ENCODE peak calls at places on chromosomes 5 and 9, in four cellular contexts. One of them, this sample, is unnamed.

GRCh38 chr9:89418112-89418872 is 79.6 kb downstream of the SEMA4D start:
- DNase-seq in kidney: no peak
- DNase-seq in CD8-positive, alpha-beta memory T cell: no peak
- DNase-seq in MM.1S: no peak
- DNase-seq in this sample: no peak

GRCh38 chr9:14271078-14271673 is 42.8 kb downstream of the NFIB start:
- DNase-seq in kidney: peak
- DNase-seq in CD8-positive, alpha-beta memory T cell: no peak
- DNase-seq in MM.1S: no peak
- DNase-seq in this sample: no peak

GRCh38 chr9:116550728-116551436 is 136.2 kb upstream of the TRIM32 start:
- DNase-seq in kidney: no peak
- DNase-seq in CD8-positive, alpha-beta memory T cell: no peak
- DNase-seq in MM.1S: no peak
- DNase-seq in this sample: no peak

GRCh38 chr9:123544007-123544827 is 188.2 kb downstream of the CRB2 start:
- DNase-seq in kidney: no peak
- DNase-seq in CD8-positive, alpha-beta memory T cell: no peak
- DNase-seq in MM.1S: peak
- DNase-seq in this sample: no peak

GRCh38 chr5:149490599-149491187 is 60.5 kb downstream of the CSNK1A1 start:
- DNase-seq in kidney: no peak
- DNase-seq in CD8-positive, alpha-beta memory T cell: no peak
- DNase-seq in MM.1S: no peak
- DNase-seq in this sample: no peak

GRCh38 chr5:151632524-151632923 is 41.4 kb upstream of the FAT2 start:
- DNase-seq in kidney: no peak
- DNase-seq in CD8-positive, alpha-beta memory T cell: no peak
- DNase-seq in MM.1S: no peak
- DNase-seq in this sample: no peak

GRCh38 chr9:133161542-133161950 is 2.2 kb downstream of the GBGT1 start:
- DNase-seq in kidney: no peak
- DNase-seq in CD8-positive, alpha-beta memory T cell: no peak
- DNase-seq in MM.1S: no peak
- DNase-seq in this sample: no peak

GRCh38 chr9:83649080-83649479 is 26.1 kb downstream of the IDNK start:
- DNase-seq in kidney: no peak
- DNase-seq in CD8-positive, alpha-beta memory T cell: peak
- DNase-seq in MM.1S: peak
- DNase-seq in this sample: no peak

GRCh38 chr5:107085572-107085971 is 585.2 kb downstream of the EFNA5 start:
- DNase-seq in kidney: no peak
- DNase-seq in CD8-positive, alpha-beta memory T cell: no peak
- DNase-seq in MM.1S: no peak
- DNase-seq in this sample: no peak

GRCh38 chr9:90783552-90783951 is 18.1 kb upstream of the SYK start:
- DNase-seq in kidney: no peak
- DNase-seq in CD8-positive, alpha-beta memory T cell: no peak
- DNase-seq in MM.1S: no peak
- DNase-seq in this sample: no peak

GRCh38 chr9:81890104-81890503 is 38.1 kb upstream of the SPATA31D4 start:
- DNase-seq in kidney: no peak
- DNase-seq in CD8-positive, alpha-beta memory T cell: no peak
- DNase-seq in MM.1S: no peak
- DNase-seq in this sample: no peak

GRCh38 chr9:84170521-84171141 is 169.9 kb downstream of the SLC28A3 start:
- DNase-seq in kidney: peak
- DNase-seq in CD8-positive, alpha-beta memory T cell: no peak
- DNase-seq in MM.1S: no peak
- DNase-seq in this sample: peak

GRCh38 chr5:36886791-36887190 is 10.2 kb downstream of the NIPBL start:
- DNase-seq in kidney: no peak
- DNase-seq in CD8-positive, alpha-beta memory T cell: no peak
- DNase-seq in MM.1S: no peak
- DNase-seq in this sample: no peak

GRCh38 chr5:29412979-29413378 is 1780.5 kb upstream of the CDH6 start:
- DNase-seq in kidney: no peak
- DNase-seq in CD8-positive, alpha-beta memory T cell: no peak
- DNase-seq in MM.1S: peak
- DNase-seq in this sample: no peak

GRCh38 chr9:13665418-13666066 is 386.1 kb upstream of the MPDZ start:
- DNase-seq in kidney: no peak
- DNase-seq in CD8-positive, alpha-beta memory T cell: no peak
- DNase-seq in MM.1S: peak
- DNase-seq in this sample: no peak

GRCh38 chr5:151123897-151124751 is 33.5 kb downstream of the ANXA6 start:
- DNase-seq in kidney: peak
- DNase-seq in CD8-positive, alpha-beta memory T cell: no peak
- DNase-seq in MM.1S: no peak
- DNase-seq in this sample: no peak

GRCh38 chr9:114588150-114588663 is 638 bp downstream of the ATP6V1G1 start:
- DNase-seq in kidney: no peak
- DNase-seq in CD8-positive, alpha-beta memory T cell: no peak
- DNase-seq in MM.1S: no peak
- DNase-seq in this sample: no peak

GRCh38 chr5:141363952-141364660 is at the start of gene PCDHGA5:
- DNase-seq in kidney: no peak
- DNase-seq in CD8-positive, alpha-beta memory T cell: no peak
- DNase-seq in MM.1S: no peak
- DNase-seq in this sample: no peak

GRCh38 chr9:626591-626990 is 214.9 kb upstream of the DMRT1 start:
- DNase-seq in kidney: no peak
- DNase-seq in CD8-positive, alpha-beta memory T cell: no peak
- DNase-seq in MM.1S: peak
- DNase-seq in this sample: no peak

GRCh38 chr9:70603020-70603411 is 188.6 kb upstream of the KLF9 start:
- DNase-seq in kidney: no peak
- DNase-seq in CD8-positive, alpha-beta memory T cell: no peak
- DNase-seq in MM.1S: no peak
- DNase-seq in this sample: no peak
- H3K27ac ChIP-seq in kidney: peak
- H3K27ac ChIP-seq in CD8-positive, alpha-beta memory T cell: no peak
- H3K27ac ChIP-seq in MM.1S: no peak
- H3K27ac ChIP-seq in this sample: peak

DNA sequence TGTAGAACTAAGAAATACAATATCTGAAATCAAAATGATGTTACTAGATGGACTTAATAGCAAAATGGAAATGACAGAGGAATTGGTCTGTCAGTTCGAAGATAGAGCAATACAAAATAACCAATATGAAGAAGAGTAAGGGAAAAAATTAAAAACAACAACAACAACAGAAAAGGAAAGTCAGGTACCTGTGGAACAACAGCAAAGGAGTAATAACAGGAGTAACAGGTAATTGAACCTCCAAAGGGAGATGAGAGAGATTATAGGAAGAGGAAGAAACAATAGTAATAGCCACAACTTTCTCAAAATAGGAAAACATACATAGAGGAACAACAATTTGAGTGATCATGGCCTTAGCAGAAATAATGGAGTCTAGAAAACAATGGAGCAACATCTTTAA is 13.7 kb downstream of the POLK start:
- DNase-seq in kidney: no peak
- DNase-seq in CD8-positive, alpha-beta memory T cell: no peak
- DNase-seq in MM.1S: no peak
- DNase-seq in this sample: no peak
- H3K27ac ChIP-seq in kidney: no peak
- H3K27ac ChIP-seq in CD8-positive, alpha-beta memory T cell: no peak
- H3K27ac ChIP-seq in MM.1S: no peak
- H3K27ac ChIP-seq in this sample: no peak

DNA sequence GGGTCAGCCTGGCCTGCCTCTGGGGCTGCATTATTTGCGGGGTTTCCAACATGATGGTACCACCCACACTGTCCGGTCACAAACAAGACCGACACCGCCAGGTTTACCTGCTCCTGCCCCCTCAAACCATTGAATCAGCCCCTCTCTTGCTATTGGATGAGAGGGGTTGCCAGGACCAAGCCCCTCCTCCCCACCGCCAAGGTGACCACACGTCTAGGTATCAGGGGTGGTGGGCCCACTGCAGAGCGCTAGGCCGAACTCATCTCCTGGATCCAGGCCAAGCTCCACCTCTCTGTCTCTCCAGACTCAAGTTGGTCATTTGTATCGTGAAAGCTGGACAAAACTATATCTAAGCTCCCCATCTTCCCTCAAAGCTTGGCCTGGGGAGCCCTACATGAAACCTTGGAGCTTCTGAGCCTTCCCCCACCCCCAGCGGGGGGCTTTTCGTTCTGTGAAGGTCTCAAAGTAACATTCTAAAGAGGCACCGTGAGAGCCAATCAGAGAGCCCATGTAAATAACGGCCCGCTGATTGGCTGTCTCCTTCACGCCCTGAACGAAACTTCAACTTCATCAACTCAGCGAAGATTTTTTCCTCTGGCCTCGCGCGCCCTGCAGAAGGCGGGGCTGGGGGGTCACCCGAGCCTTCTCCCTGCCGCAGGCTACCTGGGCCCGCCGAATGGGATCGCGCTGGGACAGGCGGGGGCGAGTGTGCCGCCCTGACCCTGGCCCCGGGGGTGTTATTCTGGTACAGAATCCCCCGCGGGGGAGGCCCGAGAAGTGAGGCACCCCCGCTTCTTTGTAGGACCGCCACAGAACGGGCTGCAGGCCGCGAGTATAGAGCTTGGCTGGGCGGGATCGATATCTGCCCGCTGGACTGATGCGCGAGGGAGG is 49.6 kb upstream of the PSD2 start:
- DNase-seq in kidney: peak
- DNase-seq in CD8-positive, alpha-beta memory T cell: peak
- DNase-seq in MM.1S: peak
- DNase-seq in this sample: peak
- H3K27ac ChIP-seq in kidney: no peak
- H3K27ac ChIP-seq in CD8-positive, alpha-beta memory T cell: no peak
- H3K27ac ChIP-seq in MM.1S: no peak
- H3K27ac ChIP-seq in this sample: peak

GRCh38 chr9:27654629-27655285 is 81.5 kb upstream of the C9orf72 start:
- DNase-seq in kidney: no peak
- DNase-seq in CD8-positive, alpha-beta memory T cell: no peak
- DNase-seq in MM.1S: no peak
- DNase-seq in this sample: no peak
- H3K27ac ChIP-seq in kidney: no peak
- H3K27ac ChIP-seq in CD8-positive, alpha-beta memory T cell: no peak
- H3K27ac ChIP-seq in MM.1S: no peak
- H3K27ac ChIP-seq in this sample: no peak

GRCh38 chr9:16458696-16459420 is 411.6 kb downstream of the BNC2 start:
- DNase-seq in kidney: no peak
- DNase-seq in CD8-positive, alpha-beta memory T cell: no peak
- DNase-seq in MM.1S: peak
- DNase-seq in this sample: no peak

GRCh38 chr9:16460711-16461110 is 409.8 kb downstream of the BNC2 start:
- DNase-seq in kidney: no peak
- DNase-seq in CD8-positive, alpha-beta memory T cell: no peak
- DNase-seq in MM.1S: no peak
- DNase-seq in this sample: no peak

GRCh38 chr9:16461851-16462250 is 408.6 kb downstream of the BNC2 start:
- DNase-seq in kidney: no peak
- DNase-seq in CD8-positive, alpha-beta memory T cell: no peak
- DNase-seq in MM.1S: no peak
- DNase-seq in this sample: no peak

GRCh38 chr9:16459421-16460148 is 410.9 kb downstream of the BNC2 start:
- DNase-seq in kidney: no peak
- DNase-seq in CD8-positive, alpha-beta memory T cell: no peak
- DNase-seq in MM.1S: peak
- DNase-seq in this sample: no peak

GRCh38 chr9:16461231-16461840 is 409.1 kb downstream of the BNC2 start:
- DNase-seq in kidney: no peak
- DNase-seq in CD8-positive, alpha-beta memory T cell: no peak
- DNase-seq in MM.1S: no peak
- DNase-seq in this sample: no peak
- H3K27ac ChIP-seq in kidney: no peak
- H3K27ac ChIP-seq in CD8-positive, alpha-beta memory T cell: no peak
- H3K27ac ChIP-seq in MM.1S: no peak
- H3K27ac ChIP-seq in this sample: no peak

GRCh38 chr9:92482336-92482735 is at the start of gene ASPN:
- DNase-seq in kidney: no peak
- DNase-seq in CD8-positive, alpha-beta memory T cell: no peak
- DNase-seq in MM.1S: no peak
- DNase-seq in this sample: no peak

GRCh38 chr9:92484563-92484962 is 2.3 kb upstream of the ASPN start:
- DNase-seq in kidney: no peak
- DNase-seq in CD8-positive, alpha-beta memory T cell: no peak
- DNase-seq in MM.1S: no peak
- DNase-seq in this sample: no peak

GRCh38 chr9:92480332-92480771 is 2.0 kb downstream of the ASPN start:
- DNase-seq in kidney: no peak
- DNase-seq in CD8-positive, alpha-beta memory T cell: no peak
- DNase-seq in MM.1S: no peak
- DNase-seq in this sample: no peak

GRCh38 chr9:92483896-92484545 is 1.7 kb upstream of the ASPN start:
- DNase-seq in kidney: no peak
- DNase-seq in CD8-positive, alpha-beta memory T cell: no peak
- DNase-seq in MM.1S: no peak
- DNase-seq in this sample: no peak

GRCh38 chr9:92481029-92481633 is 1.2 kb downstream of the ASPN start:
- DNase-seq in kidney: no peak
- DNase-seq in CD8-positive, alpha-beta memory T cell: no peak
- DNase-seq in MM.1S: no peak
- DNase-seq in this sample: no peak
- H3K27ac ChIP-seq in kidney: peak
- H3K27ac ChIP-seq in CD8-positive, alpha-beta memory T cell: no peak
- H3K27ac ChIP-seq in MM.1S: no peak
- H3K27ac ChIP-seq in this sample: peak

DNA sequence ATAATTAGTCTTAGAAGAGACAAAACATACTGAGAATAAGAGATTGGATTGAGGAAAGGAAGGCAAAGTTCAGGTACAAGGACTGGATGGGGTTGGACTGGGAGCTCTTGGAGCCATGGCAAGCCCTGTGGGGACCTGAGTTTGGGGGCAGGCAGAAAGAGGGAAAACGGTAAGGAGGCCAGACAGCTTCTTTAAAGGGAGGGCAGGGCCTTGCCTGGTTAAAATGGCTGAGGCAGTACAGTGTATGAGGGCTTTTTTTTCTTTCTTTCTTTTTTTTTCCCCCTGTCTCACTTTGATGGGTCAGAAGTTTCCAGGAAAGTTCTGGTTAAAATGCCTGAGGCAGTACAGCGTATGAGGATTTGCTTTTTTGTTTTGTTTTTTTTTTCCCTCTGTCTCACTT is 16.7 kb downstream of the SNX18 start:
- DNase-seq in kidney: no peak
- DNase-seq in CD8-positive, alpha-beta memory T cell: no peak
- DNase-seq in MM.1S: no peak
- DNase-seq in this sample: no peak
- H3K27ac ChIP-seq in kidney: peak
- H3K27ac ChIP-seq in CD8-positive, alpha-beta memory T cell: no peak
- H3K27ac ChIP-seq in MM.1S: no peak
- H3K27ac ChIP-seq in this sample: peak